ENCODE peak calls at places on chromosome 4, in four cellular contexts. S, Y, P and D are unnamed samples.

GRCh38 chr4:83851261-83852084 is 315.6 kb downstream of the GPAT3 start:
- DNase-seq in P (peak; percentile 37), S (no peak), Y (peak; percentile 16), D (peak; percentile 24)

GRCh38 chr4:45004847-45005565 is 278.6 kb upstream of the GNPDA2 start:
- DNase-seq in Y (no peak), S (no peak), P (no peak), D (peak; percentile 30)

GRCh38 chr4:72118017-72118416 is 86.2 kb downstream of the NPFFR2 start:
- DNase-seq in S (no peak), P (no peak), Y (no peak), D (no peak)

GRCh38 chr4:96736352-96736889 is 896.5 kb downstream of the PDHA2 start:
- DNase-seq in P (no peak), Y (peak; percentile 82), S (peak; percentile 79), D (peak; percentile 73)

GRCh38 chr4:144562019-144562740 is 83.8 kb upstream of the HHIP start:
- DNase-seq in S (no peak), Y (no peak), P (no peak), D (no peak)

GRCh38 chr4:96429657-96430056 is 589.8 kb downstream of the PDHA2 start:
- DNase-seq in P (no peak), S (no peak), Y (no peak), D (no peak)

GRCh38 chr4:66636321-66636720 is 909.0 kb downstream of the CENPC start:
- DNase-seq in P (no peak), Y (no peak), S (no peak), D (no peak)

GRCh38 chr4:108763226-108763593 is 357 bp upstream of the ETNPPL start:
- DNase-seq in Y (no peak), S (no peak), P (no peak), D (peak; percentile 12)

GRCh38 chr4:173752610-173753009 is 222.6 kb upstream of the HAND2 start:
- DNase-seq in P (peak; percentile 4), Y (no peak), S (peak; percentile 27), D (no peak)

GRCh38 chr4:181194096-181194495 is 1049.1 kb upstream of the TENM3 start:
- DNase-seq in Y (peak; percentile 19), P (peak; percentile 1), S (no peak), D (no peak)

GRCh38 chr4:168451744-168452394 is 28.4 kb downstream of the DDX60L start:
- DNase-seq in S (no peak), Y (peak; percentile 50), P (peak; percentile 71), D (peak; percentile 90)

GRCh38 chr4:153122855-153123254 is 81.4 kb upstream of the TRIM2 start:
- DNase-seq in P (no peak), S (no peak), Y (peak; percentile 56), D (no peak)

GRCh38 chr4:188242041-188242440 is 102.8 kb downstream of the TRIML1 start:
- DNase-seq in Y (no peak), S (no peak), P (no peak), D (no peak)

GRCh38 chr4:165514739-165515138 is 135.9 kb downstream of the CPE start:
- DNase-seq in Y (no peak), S (no peak), P (no peak), D (no peak)

GRCh38 chr4:113645288-113645687 is 116.2 kb downstream of the CAMK2D start:
- DNase-seq in S (no peak), Y (no peak), P (no peak), D (no peak)
- H3K18ac ChIP-seq in S (no peak overlapping the region), Y (no peak overlapping the region), P (no peak overlapping the region), D (no peak overlapping the region)

GRCh38 chr4:2281575-2282343 is 19.9 kb upstream of the MXD4 start:
- DNase-seq in Y (no peak), S (no peak), P (no peak), D (no peak)

GRCh38 chr4:2284934-2285664 is 23.2 kb upstream of the MXD4 start:
- DNase-seq in Y (no peak), P (peak; percentile 79), S (no peak), D (peak; percentile 61)

GRCh38 chr4:2284161-2284933 is 22.4 kb upstream of the MXD4 start:
- DNase-seq in P (no peak), S (no peak), Y (no peak), D (no peak)

GRCh38 chr4:2280531-2281300 is 18.8 kb upstream of the MXD4 start:
- DNase-seq in Y (no peak), P (no peak), S (no peak), D (no peak)

GRCh38 chr4:2283199-2283711 is 21.3 kb upstream of the MXD4 start:
- DNase-seq in S (no peak), P (no peak), Y (no peak), D (no peak)
- H3K18ac ChIP-seq in S (no peak overlapping the region), P (no peak overlapping the region), Y (no peak overlapping the region), D (no peak overlapping the region)

GRCh38 chr4:39303871-39304270 is 62.3 kb downstream of the RFC1 start:
- DNase-seq in S (no peak), P (no peak), Y (peak; percentile 86), D (no peak)
- H3K18ac ChIP-seq in S (no peak overlapping the region), P (no peak overlapping the region), Y (no peak overlapping the region), D (no peak overlapping the region)

GRCh38 chr4:26320159-26320452 is 708 bp upstream of the RBPJ start:
- DNase-seq in Y (no peak), S (no peak), P (peak; percentile 28), D (peak; percentile 79)
- H3K18ac ChIP-seq in Y (peak overlapping the region; percentile 79), S (peak overlapping the region; percentile 99), P (peak overlapping the region; percentile 15), D (peak overlapping the region; percentile 92)

DNA sequence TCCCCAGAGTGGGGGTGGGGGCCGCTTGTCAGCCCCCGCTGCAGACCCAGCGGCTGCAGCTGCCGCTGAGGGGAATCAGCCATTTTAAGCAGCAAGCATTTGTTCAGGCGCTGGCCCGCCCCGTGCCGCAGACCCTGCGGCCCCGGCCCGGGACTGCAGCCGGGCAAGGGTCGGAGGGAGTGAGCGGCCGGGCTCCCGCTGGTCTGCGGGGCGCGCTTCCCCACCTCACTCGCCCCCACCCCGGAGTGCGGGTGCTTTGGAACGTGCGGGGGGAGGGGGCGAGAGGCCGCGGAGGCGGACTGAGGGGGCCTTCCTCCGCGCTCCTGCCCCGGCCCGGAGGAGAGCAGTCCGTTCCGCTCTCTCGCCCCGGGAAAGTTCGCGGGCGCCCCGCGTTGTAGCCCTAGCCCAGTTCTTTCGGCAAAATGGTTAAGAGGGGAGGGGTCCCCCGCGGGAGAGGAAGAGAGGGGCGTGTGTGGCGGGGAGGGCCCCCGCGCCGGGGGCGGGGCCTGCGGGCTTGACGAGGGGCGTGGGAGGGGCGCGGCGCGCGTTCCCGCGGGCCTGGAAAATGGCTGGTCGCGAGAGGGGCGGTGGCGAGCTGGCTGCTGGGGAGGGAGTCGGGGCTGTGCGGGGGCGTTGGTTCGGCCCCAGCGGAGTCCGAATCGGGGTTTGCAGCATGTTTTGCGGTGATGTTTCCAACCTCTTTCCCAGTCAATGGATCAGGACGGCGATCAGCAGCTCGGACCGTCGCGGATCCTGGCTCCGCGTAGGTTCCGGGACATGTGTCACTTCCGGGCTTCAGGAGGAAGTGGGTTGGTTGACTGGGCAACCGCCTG is 914 bp downstream of the ING2 start:
- DNase-seq in P (peak; percentile 84), S (peak; percentile 81), Y (peak; percentile 82), D (peak; percentile 95)
- H3K18ac ChIP-seq in P (peak overlapping the region; percentile 86), S (peak overlapping the region; percentile 99), Y (peak overlapping the region; percentile 94), D (peak overlapping the region; percentile 88)

DNA sequence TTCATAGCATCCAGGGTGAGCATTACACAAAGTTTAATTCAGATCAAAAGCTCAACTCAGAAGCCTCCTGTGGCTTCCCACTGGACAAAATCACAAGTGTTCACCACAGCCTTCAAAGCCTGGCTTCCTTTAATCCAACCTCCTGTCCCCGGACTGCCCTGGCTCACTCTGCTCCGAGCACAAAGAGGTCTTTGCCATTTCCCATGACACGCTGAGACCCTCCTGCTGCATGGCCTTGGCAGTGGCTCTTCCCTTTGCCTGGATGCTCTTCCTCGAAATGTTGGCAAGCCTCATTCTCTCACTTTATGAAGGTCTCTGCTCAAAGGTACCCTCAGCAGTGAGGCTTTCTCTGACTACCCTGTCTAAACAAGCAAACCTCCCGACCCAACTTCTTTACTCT is 41.0 kb downstream of the LDB2 start:
- DNase-seq in S (no peak), Y (no peak), P (no peak), D (no peak)
- H3K18ac ChIP-seq in S (no peak overlapping the region), Y (no peak overlapping the region), P (peak overlapping the region; percentile 49), D (peak overlapping the region; percentile 5)